ENCODE peak calls at places on chromosomes 11 and 22, in five cellular contexts. W is heart left ventricle, V is G401, R is epithelial cell of prostate, C is retinal pigment epithelial cell. M is an unnamed sample.

GRCh38 chr11:108895579-108896480 is 231.0 kb downstream of the DDX10 start:
- DNase-seq in V (no peak), C (no peak), R (no peak), W (no peak), M (no peak)

GRCh38 chr11:103441021-103441420 is 331.8 kb downstream of the DYNC2H1 start:
- DNase-seq in R (no peak), W (no peak), V (no peak), C (no peak), M (no peak)

GRCh38 chr11:11179239-11179638 is 173.8 kb downstream of the CSNK2A3 start:
- DNase-seq in V (no peak), W (no peak), R (peak; percentile 48), C (peak; percentile 89), M (no peak)

GRCh38 chr11:119371778-119372182 is 9.7 kb downstream of the USP2 start:
- DNase-seq in W (no peak), V (peak; percentile 74), C (no peak), R (no peak), M (no peak)

GRCh38 chr11:720642-721346 is 14.8 kb downstream of the EPS8L2 start:
- DNase-seq in R (no peak), V (peak; percentile 27), W (no peak), C (no peak), M (no peak)

GRCh38 chr11:119340335-119341221 is at the start of gene C1QTNF5:
- DNase-seq in R (no peak), W (peak; percentile 90), C (no peak), V (no peak), M (no peak)

GRCh38 chr11:88689548-88690240 is 352.2 kb upstream of the CTSC start:
- DNase-seq in V (no peak), C (no peak), R (no peak), W (no peak), M (no peak)

GRCh38 chr11:125390949-125391348 is 105.1 kb downstream of the FEZ1 start:
- DNase-seq in C (no peak), V (no peak), R (no peak), W (no peak), M (no peak)

GRCh38 chr11:43632171-43632570 is 48.4 kb upstream of the HSD17B12 start:
- DNase-seq in V (no peak), W (no peak), R (no peak), C (no peak), M (no peak)

GRCh38 chr22:42933783-42934144 is 76.7 kb upstream of the ARFGAP3 start:
- DNase-seq in W (no peak), C (peak; percentile 94), R (no peak), V (no peak), M (no peak)

GRCh38 chr11:128725630-128726461 is 32.0 kb downstream of the FLI1 start:
- DNase-seq in R (no peak), W (no peak), V (no peak), C (no peak), M (no peak)

GRCh38 chr11:17779861-17780594 is 45.4 kb downstream of the KCNC1 start:
- DNase-seq in V (no peak), C (no peak), W (no peak), R (no peak), M (no peak)

GRCh38 chr11:74265256-74265655 is 46.2 kb downstream of the P4HA3 start:
- DNase-seq in W (no peak), R (no peak), C (no peak), V (no peak), M (no peak)

GRCh38 chr11:66045177-66045639 is 3.8 kb downstream of the GAL3ST3 start:
- DNase-seq in C (no peak), V (peak; percentile 75), W (peak; percentile 88), R (no peak), M (peak; percentile 96)

GRCh38 chr11:118002541-118003019 is 16.4 kb downstream of the IL10RA start:
- DNase-seq in R (no peak), W (no peak), C (no peak), V (no peak), M (no peak)

GRCh38 chr22:37267128-37267587 is 15.2 kb upstream of the CYTH4 start:
- DNase-seq in V (no peak), W (peak; percentile 81), R (no peak), C (no peak), M (no peak)

GRCh38 chr11:1828542-1828941 is 6.2 kb upstream of the SYT8 start:
- DNase-seq in R (no peak), V (no peak), C (no peak), W (no peak), M (no peak)

GRCh38 chr11:66970808-66971442 is 4.2 kb upstream of the C11orf86 start:
- DNase-seq in W (no peak), R (peak; percentile 95), V (no peak), C (peak; percentile 98), M (peak; percentile 99)

GRCh38 chr11:123365955-123366354 is 64.1 kb upstream of the GRAMD1B start:
- DNase-seq in R (no peak), C (no peak), V (no peak), W (no peak), M (no peak)

GRCh38 chr22:44850946-44851345 is 98.6 kb downstream of the ARHGAP8 start:
- DNase-seq in W (no peak), V (no peak), C (no peak), R (no peak), M (no peak)

GRCh38 chr22:20536590-20537324 is 29.3 kb downstream of the MED15 start:
- DNase-seq in R (no peak), C (no peak), W (peak; percentile 70), V (no peak), M (no peak)

GRCh38 chr22:36274547-36274946 is 21.6 kb downstream of the APOL1 start:
- DNase-seq in R (no peak), V (no peak), C (no peak), W (no peak), M (no peak)

GRCh38 chr22:30879398-30879797 is 89.2 kb downstream of the MORC2 start:
- DNase-seq in C (no peak), R (no peak), V (peak; percentile 47), W (peak; percentile 46), M (no peak)

GRCh38 chr11:91243065-91243464 is 981.6 kb upstream of the FAT3 start:
- DNase-seq in R (no peak), V (no peak), C (no peak), W (no peak), M (no peak)

GRCh38 chr22:28813772-28814518 is 13.6 kb upstream of the XBP1 start:
- DNase-seq in W (no peak), R (no peak), V (no peak), C (no peak), M (peak; percentile 88)

GRCh38 chr11:17864478-17864941 is 129.9 kb downstream of the KCNC1 start:
- DNase-seq in V (peak; percentile 54), W (no peak), C (no peak), R (no peak), M (peak; percentile 9)

GRCh38 chr11:108803781-108804180 is 138.9 kb downstream of the DDX10 start:
- DNase-seq in R (no peak), V (no peak), C (no peak), W (no peak), M (no peak)

GRCh38 chr11:41660585-41660984 is 201.1 kb upstream of the LRRC4C start:
- DNase-seq in R (no peak), C (no peak), V (no peak), W (no peak), M (no peak)

GRCh38 chr22:25346859-25347751 is 127.7 kb downstream of the CRYBB2 start:
- DNase-seq in W (peak; percentile 67), C (no peak), V (no peak), R (no peak), M (no peak)

GRCh38 chr11:2924821-2925675 is 4.2 kb downstream of the PHLDA2 start:
- DNase-seq in W (peak; percentile 58), R (no peak), C (no peak), V (no peak), M (no peak)

GRCh38 chr11:128346808-128347207 is 240.6 kb downstream of the ETS1 start:
- DNase-seq in C (peak; percentile 75), R (peak; percentile 82), V (no peak), W (no peak), M (no peak)

GRCh38 chr22:26403827-26404226 is 25.2 kb upstream of the ASPHD2 start:
- DNase-seq in V (no peak), W (no peak), R (no peak), C (no peak), M (no peak)

GRCh38 chr11:100329352-100329751 is 357.7 kb upstream of the ARHGAP42 start:
- DNase-seq in R (no peak), W (no peak), V (no peak), C (peak; percentile 39), M (no peak)

GRCh38 chr11:78156081-78156844 is 16.8 kb upstream of the ALG8 start:
- DNase-seq in R (no peak), V (no peak), W (no peak), C (no peak), M (peak; percentile 63)

GRCh38 chr11:115324569-115325432 is 179.4 kb downstream of the CADM1 start:
- DNase-seq in W (no peak), R (peak; percentile 20), V (peak; percentile 80), C (no peak), M (peak; percentile 7)

GRCh38 chr11:113778111-113778910 is 1.3 kb upstream of the CLDN25 start:
- DNase-seq in V (peak; percentile 91), W (no peak), R (peak; percentile 88), C (peak; percentile 67), M (no peak)

M was measured in HuH-7.5.